ENCODE peak calls at places on chromosome 14, in eight cellular contexts. One of them, this sample, is unnamed.
A peak's percentile ranks its signal among the peaks of the same experiment; 100 is the strongest.

GRCh38 chr14:72980863-72981262 is 46.0 kb downstream of the ZFYVE1 start:
- DNase-seq in choroid plexus epithelial cell: no peak
- DNase-seq in A549: no peak
- DNase-seq in esophagus squamous epithelium: no peak
- DNase-seq in gastrocnemius medialis: no peak
- DNase-seq in astrocyte of the cerebellum: no peak
- DNase-seq in omental fat pad: no peak
- DNase-seq in WERI-Rb-1: no peak
- DNase-seq in this sample: no peak

GRCh38 chr14:96403409-96403808 is 11.5 kb downstream of the AK7 start:
- DNase-seq in esophagus squamous epithelium: no peak
- DNase-seq in astrocyte of the cerebellum: no peak
- DNase-seq in choroid plexus epithelial cell: no peak
- DNase-seq in omental fat pad: no peak
- DNase-seq in A549: no peak
- DNase-seq in WERI-Rb-1: no peak
- DNase-seq in gastrocnemius medialis: no peak
- DNase-seq in this sample: no peak

GRCh38 chr14:30651934-30652333 is 29.8 kb downstream of the SCFD1 start:
- DNase-seq in omental fat pad: no peak
- DNase-seq in choroid plexus epithelial cell: no peak
- DNase-seq in esophagus squamous epithelium: no peak
- DNase-seq in astrocyte of the cerebellum: no peak
- DNase-seq in WERI-Rb-1: no peak
- DNase-seq in gastrocnemius medialis: no peak
- DNase-seq in A549: no peak
- DNase-seq in this sample: no peak

GRCh38 chr14:83664389-83664788 is 1865.6 kb upstream of the FLRT2 start:
- DNase-seq in gastrocnemius medialis: no peak
- DNase-seq in WERI-Rb-1: no peak
- DNase-seq in astrocyte of the cerebellum: no peak
- DNase-seq in omental fat pad: no peak
- DNase-seq in A549: no peak
- DNase-seq in choroid plexus epithelial cell: peak; percentile 7
- DNase-seq in esophagus squamous epithelium: no peak
- DNase-seq in this sample: no peak

GRCh38 chr14:64220466-64220865 is 73.7 kb downstream of the ESR2 start:
- DNase-seq in gastrocnemius medialis: peak; percentile 95
- DNase-seq in esophagus squamous epithelium: no peak
- DNase-seq in omental fat pad: no peak
- DNase-seq in WERI-Rb-1: no peak
- DNase-seq in astrocyte of the cerebellum: no peak
- DNase-seq in choroid plexus epithelial cell: no peak
- DNase-seq in A549: no peak
- DNase-seq in this sample: no peak

GRCh38 chr14:102805454-102805891 is 28.2 kb downstream of the TRAF3 start:
- DNase-seq in A549: no peak
- DNase-seq in gastrocnemius medialis: no peak
- DNase-seq in astrocyte of the cerebellum: peak; percentile 69
- DNase-seq in esophagus squamous epithelium: no peak
- DNase-seq in WERI-Rb-1: no peak
- DNase-seq in omental fat pad: no peak
- DNase-seq in choroid plexus epithelial cell: peak; percentile 79
- DNase-seq in this sample: no peak

GRCh38 chr14:101110729-101111619 is 207.5 kb upstream of the RTL1 start:
- DNase-seq in astrocyte of the cerebellum: no peak
- DNase-seq in esophagus squamous epithelium: no peak
- DNase-seq in gastrocnemius medialis: no peak
- DNase-seq in WERI-Rb-1: no peak
- DNase-seq in choroid plexus epithelial cell: no peak
- DNase-seq in A549: no peak
- DNase-seq in omental fat pad: peak; percentile 17
- DNase-seq in this sample: no peak

GRCh38 chr14:68544150-68544892 is 248.5 kb downstream of the ZFP36L1 start:
- DNase-seq in omental fat pad: peak; percentile 54
- DNase-seq in WERI-Rb-1: no peak
- DNase-seq in choroid plexus epithelial cell: peak; percentile 98
- DNase-seq in gastrocnemius medialis: peak; percentile 75
- DNase-seq in A549: no peak
- DNase-seq in esophagus squamous epithelium: no peak
- DNase-seq in astrocyte of the cerebellum: peak; percentile 99
- DNase-seq in this sample: peak; percentile 97

GRCh38 chr14:64329149-64329548 is 35.0 kb upstream of the ESR2 start:
- DNase-seq in choroid plexus epithelial cell: no peak
- DNase-seq in gastrocnemius medialis: no peak
- DNase-seq in esophagus squamous epithelium: no peak
- DNase-seq in omental fat pad: no peak
- DNase-seq in WERI-Rb-1: no peak
- DNase-seq in A549: no peak
- DNase-seq in astrocyte of the cerebellum: no peak
- DNase-seq in this sample: no peak

GRCh38 chr14:93049295-93049694 is 66.4 kb downstream of the ITPK1 start:
- DNase-seq in omental fat pad: no peak
- DNase-seq in choroid plexus epithelial cell: no peak
- DNase-seq in esophagus squamous epithelium: no peak
- DNase-seq in gastrocnemius medialis: no peak
- DNase-seq in WERI-Rb-1: no peak
- DNase-seq in astrocyte of the cerebellum: no peak
- DNase-seq in A549: no peak
- DNase-seq in this sample: no peak

DNA sequence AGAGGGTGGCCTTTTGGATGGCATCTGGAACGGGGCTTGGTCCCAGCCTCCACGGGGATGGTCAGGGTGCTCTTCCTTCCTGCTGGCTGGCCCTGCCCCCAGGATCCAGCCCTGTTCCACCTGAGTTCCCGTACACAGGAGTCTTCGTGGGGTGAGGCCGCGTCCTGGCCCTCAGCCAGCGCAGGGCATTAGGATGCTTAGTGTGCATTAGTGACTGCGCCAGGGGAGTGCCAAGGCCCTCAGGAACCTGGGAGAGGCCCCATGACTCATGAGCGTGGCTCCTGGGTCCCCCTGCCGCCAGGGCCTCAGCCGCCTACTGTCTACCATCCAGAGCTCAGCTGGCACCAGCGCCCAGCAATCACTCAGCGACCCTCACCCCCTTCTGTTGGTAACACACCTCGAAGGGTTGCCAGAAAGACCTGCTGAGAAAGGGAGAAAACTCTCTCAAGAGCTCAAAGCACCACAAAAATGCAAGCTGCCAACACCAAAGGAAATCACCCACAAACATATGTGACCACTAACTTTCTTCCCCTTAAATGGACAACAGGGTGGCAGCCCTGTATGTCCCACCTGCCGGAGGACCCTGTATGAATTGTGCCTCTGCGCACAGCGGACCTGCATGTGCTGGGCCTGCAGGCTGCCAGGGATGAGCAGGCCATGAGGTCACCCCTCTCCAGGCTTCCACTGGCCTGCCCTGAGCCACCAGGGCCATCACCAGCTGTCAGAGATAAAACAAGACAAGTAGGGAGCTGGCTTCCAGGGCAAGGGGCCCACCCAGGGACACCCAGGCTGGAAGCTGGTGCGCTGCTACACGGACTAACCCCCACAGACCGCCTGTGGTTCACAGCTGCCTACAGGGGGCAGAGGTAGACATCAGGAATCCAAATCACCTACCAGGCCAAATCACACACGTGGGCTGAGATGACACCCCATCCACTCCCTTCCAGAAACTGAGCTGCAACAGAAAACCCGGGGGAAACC is 28.7 kb downstream of the CCDC85C start:
- DNase-seq in gastrocnemius medialis: no peak
- DNase-seq in esophagus squamous epithelium: no peak
- DNase-seq in A549: peak; percentile 58
- DNase-seq in omental fat pad: no peak
- DNase-seq in astrocyte of the cerebellum: no peak
- DNase-seq in WERI-Rb-1: peak; percentile 71
- DNase-seq in choroid plexus epithelial cell: no peak
- DNase-seq in this sample: no peak
- TF ChIP-seq CTCF in gastrocnemius medialis: no peak
- TF ChIP-seq CTCF in esophagus squamous epithelium: no peak
- TF ChIP-seq CTCF in A549: peak; percentile 39
- TF ChIP-seq CTCF in omental fat pad: no peak
- TF ChIP-seq CTCF in astrocyte of the cerebellum: peak; percentile 25
- TF ChIP-seq CTCF in WERI-Rb-1: peak; percentile 62
- TF ChIP-seq CTCF in choroid plexus epithelial cell: peak; percentile 31
- TF ChIP-seq CTCF in this sample: peak; percentile 6

DNA sequence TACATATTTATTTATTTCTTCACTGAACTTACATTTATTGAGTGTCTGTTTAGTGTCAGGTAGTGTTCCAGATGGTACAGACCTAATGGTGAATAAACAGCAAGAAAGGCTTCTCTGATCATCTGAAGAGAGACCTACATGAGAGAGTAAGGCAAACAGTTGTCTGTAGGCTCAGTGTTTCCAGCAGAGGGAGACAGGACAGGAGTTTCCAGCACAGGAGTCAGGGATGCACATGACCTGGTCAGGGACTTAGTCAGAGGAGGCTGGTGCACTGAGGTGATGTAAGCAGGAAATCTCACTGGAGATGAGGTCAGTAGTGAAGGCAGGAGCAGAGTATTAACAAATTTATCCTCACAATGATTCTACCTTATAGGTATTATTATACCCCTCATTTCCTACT is 233.2 kb downstream of the MDGA2 start:
- DNase-seq in gastrocnemius medialis: no peak
- DNase-seq in astrocyte of the cerebellum: peak; percentile 2
- DNase-seq in A549: no peak
- DNase-seq in WERI-Rb-1: peak; percentile 46
- DNase-seq in esophagus squamous epithelium: no peak
- DNase-seq in choroid plexus epithelial cell: peak; percentile 80
- DNase-seq in omental fat pad: no peak
- DNase-seq in this sample: no peak
- TF ChIP-seq CTCF in gastrocnemius medialis: no peak
- TF ChIP-seq CTCF in astrocyte of the cerebellum: peak; percentile 27
- TF ChIP-seq CTCF in A549: no peak
- TF ChIP-seq CTCF in WERI-Rb-1: peak; percentile 53
- TF ChIP-seq CTCF in esophagus squamous epithelium: no peak
- TF ChIP-seq CTCF in choroid plexus epithelial cell: peak; percentile 61
- TF ChIP-seq CTCF in omental fat pad: no peak
- TF ChIP-seq CTCF in this sample: no peak

DNA sequence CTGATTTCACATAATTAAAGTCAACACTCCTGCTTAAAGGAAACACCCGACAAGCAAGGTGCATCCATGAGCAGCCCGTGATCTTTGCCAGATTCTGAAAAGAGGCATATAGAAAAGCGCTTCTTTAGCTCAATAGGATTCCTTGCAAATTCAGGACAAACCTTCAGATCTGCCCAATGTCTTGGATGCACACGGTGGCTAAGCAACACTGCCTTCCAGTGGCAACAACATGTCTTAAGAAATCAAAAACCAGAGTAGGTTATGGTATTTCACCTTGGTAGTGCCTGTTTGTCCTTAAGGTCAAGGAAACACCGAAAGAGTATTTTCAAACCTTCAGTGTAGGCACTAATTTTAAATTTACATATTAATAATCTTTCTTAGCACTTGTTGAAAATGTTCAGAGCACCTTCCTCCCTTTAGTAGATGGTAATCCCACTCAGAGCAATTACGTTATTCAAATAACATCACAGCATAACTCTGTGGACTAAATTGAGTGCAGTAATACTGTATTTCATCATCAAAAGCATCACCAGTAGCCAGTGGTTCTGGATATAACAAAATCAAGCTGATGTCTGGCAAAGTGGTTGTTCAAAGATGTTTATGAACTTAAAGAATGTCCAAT is 58.0 kb upstream of the CDKN3 start:
- DNase-seq in esophagus squamous epithelium: no peak
- DNase-seq in omental fat pad: no peak
- DNase-seq in astrocyte of the cerebellum: no peak
- DNase-seq in A549: peak; percentile 18
- DNase-seq in WERI-Rb-1: no peak
- DNase-seq in gastrocnemius medialis: no peak
- DNase-seq in choroid plexus epithelial cell: peak; percentile 85
- DNase-seq in this sample: peak; percentile 19
- TF ChIP-seq CTCF in esophagus squamous epithelium: peak; percentile 27
- TF ChIP-seq CTCF in omental fat pad: no peak
- TF ChIP-seq CTCF in astrocyte of the cerebellum: peak; percentile 84
- TF ChIP-seq CTCF in A549: peak; percentile 73
- TF ChIP-seq CTCF in WERI-Rb-1: peak; percentile 37
- TF ChIP-seq CTCF in gastrocnemius medialis: no peak
- TF ChIP-seq CTCF in choroid plexus epithelial cell: peak; percentile 79
- TF ChIP-seq CTCF in this sample: peak; percentile 63

GRCh38 chr14:23353433-23353780 is 720 bp upstream of the SLC22A17 start:
- DNase-seq in A549: no peak
- DNase-seq in esophagus squamous epithelium: no peak
- DNase-seq in astrocyte of the cerebellum: no peak
- DNase-seq in choroid plexus epithelial cell: no peak
- DNase-seq in WERI-Rb-1: no peak
- DNase-seq in omental fat pad: no peak
- DNase-seq in gastrocnemius medialis: no peak
- DNase-seq in this sample: no peak

GRCh38 chr14:23356036-23356435 is 3.3 kb upstream of the SLC22A17 start:
- DNase-seq in WERI-Rb-1: no peak
- DNase-seq in A549: no peak
- DNase-seq in omental fat pad: no peak
- DNase-seq in esophagus squamous epithelium: no peak
- DNase-seq in gastrocnemius medialis: no peak
- DNase-seq in astrocyte of the cerebellum: no peak
- DNase-seq in choroid plexus epithelial cell: no peak
- DNase-seq in this sample: no peak

GRCh38 chr14:23354990-23355389 is 2.3 kb upstream of the SLC22A17 start:
- DNase-seq in choroid plexus epithelial cell: no peak
- DNase-seq in WERI-Rb-1: no peak
- DNase-seq in astrocyte of the cerebellum: no peak
- DNase-seq in esophagus squamous epithelium: no peak
- DNase-seq in gastrocnemius medialis: no peak
- DNase-seq in A549: no peak
- DNase-seq in omental fat pad: no peak
- DNase-seq in this sample: no peak

GRCh38 chr14:23351681-23352505 is 794 bp downstream of the SLC22A17 start:
- DNase-seq in gastrocnemius medialis: no peak
- DNase-seq in astrocyte of the cerebellum: no peak
- DNase-seq in A549: no peak
- DNase-seq in esophagus squamous epithelium: no peak
- DNase-seq in omental fat pad: no peak
- DNase-seq in choroid plexus epithelial cell: no peak
- DNase-seq in WERI-Rb-1: peak; percentile 50
- DNase-seq in this sample: no peak

DNA sequence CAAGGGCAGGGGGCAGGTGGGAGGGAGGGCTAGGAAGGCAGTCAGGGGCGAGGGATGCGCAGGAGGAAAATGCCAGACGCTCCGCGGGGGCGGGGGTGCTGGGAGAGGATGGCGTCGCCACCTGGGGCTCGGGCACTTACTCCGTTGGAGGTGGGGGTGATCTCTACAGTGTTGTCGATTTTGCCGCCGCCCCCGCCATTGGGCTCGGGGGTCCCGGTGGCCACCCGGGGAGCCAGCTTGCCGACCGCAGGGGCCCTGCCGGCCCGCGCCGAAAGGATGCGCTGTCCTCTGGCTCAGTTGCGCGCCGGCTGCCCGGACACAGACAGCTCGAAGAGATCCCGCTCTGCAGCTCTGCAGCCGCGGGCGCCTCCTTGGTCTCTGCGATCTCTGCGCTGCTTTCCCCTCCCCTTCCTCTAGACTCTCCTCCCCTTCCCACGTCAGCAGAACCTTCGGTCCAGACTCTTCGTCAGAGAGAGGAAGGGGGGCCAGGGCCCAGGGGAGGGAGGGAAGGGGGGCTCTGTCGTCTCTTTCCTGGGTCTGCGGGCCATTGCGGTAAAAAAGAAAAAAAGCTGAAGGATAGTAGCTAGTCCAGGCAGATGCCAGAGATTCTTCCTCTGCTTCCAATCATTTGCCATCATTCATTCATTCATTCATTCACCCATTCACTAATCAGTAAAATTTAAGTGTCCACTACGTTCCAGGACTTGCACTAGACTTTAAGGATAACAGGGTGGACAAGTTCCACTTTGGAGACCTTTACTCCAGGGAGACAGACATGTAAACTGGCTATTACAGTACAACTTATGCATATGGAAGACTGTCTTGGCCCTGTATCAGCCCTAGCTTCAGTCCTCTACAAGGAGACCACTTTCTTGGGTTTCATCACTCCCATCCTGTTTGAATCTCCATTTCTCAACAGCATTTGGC is at the start of gene SLC22A17:
- DNase-seq in A549: peak; percentile 60
- DNase-seq in gastrocnemius medialis: no peak
- DNase-seq in omental fat pad: peak; percentile 32
- DNase-seq in choroid plexus epithelial cell: peak; percentile 92
- DNase-seq in astrocyte of the cerebellum: peak; percentile 81
- DNase-seq in esophagus squamous epithelium: no peak
- DNase-seq in WERI-Rb-1: peak; percentile 84
- DNase-seq in this sample: peak; percentile 58
- TF ChIP-seq CTCF in A549: no peak
- TF ChIP-seq CTCF in gastrocnemius medialis: no peak
- TF ChIP-seq CTCF in omental fat pad: no peak
- TF ChIP-seq CTCF in choroid plexus epithelial cell: no peak
- TF ChIP-seq CTCF in astrocyte of the cerebellum: no peak
- TF ChIP-seq CTCF in esophagus squamous epithelium: no peak
- TF ChIP-seq CTCF in WERI-Rb-1: peak; percentile 14
- TF ChIP-seq CTCF in this sample: peak; percentile 13

This sample was measured in AG09319.